ENCODE peak calls at places on chromosomes 11 and 22, in eight cellular contexts. L is caudate nucleus; B is NCI-H524; V is tibial artery; E is COR-L47; U is stimulated activated CD4-positive, alpha-beta T cell treated with anti-CD3 and anti-CD28 coated beads, Interleukin-1b, Interleukin-23, amount 100 ng/mL, for 1 hour; N is EH; W is mesenteric fat pad. F is an unnamed sample.

GRCh38 chr11:119218141-119218878 is 12.2 kb downstream of the CBL start:
- DNase-seq in L (no peak), B (no peak), V (no peak), E (no peak), U (no peak), N (peak), W (no peak), F (no peak)

GRCh38 chr11:120182357-120182756 is 28.5 kb upstream of the OAF start:
- DNase-seq in L (no peak), B (no peak), V (no peak), E (no peak), U (no peak), N (no peak), W (peak), F (no peak)

GRCh38 chr11:44955019-44955738 is 4.5 kb upstream of the TP53I11 start:
- DNase-seq in L (no peak), B (peak), V (peak), E (no peak), U (no peak), N (peak), W (no peak), F (no peak)

GRCh38 chr11:27471588-27472397 is 797 bp downstream of the LGR4 start:
- DNase-seq in L (no peak), B (peak), V (peak), E (peak), U (no peak), N (peak), W (no peak), F (peak)

GRCh38 chr11:2517386-2518064 is 72.7 kb downstream of the KCNQ1 start:
- DNase-seq in L (no peak), B (no peak), V (peak), E (no peak), U (no peak), N (no peak), W (peak), F (no peak)

GRCh38 chr22:37763652-37764051 is 44.1 kb upstream of the GCAT start:
- DNase-seq in L (no peak), B (no peak), V (no peak), E (no peak), U (no peak), N (no peak), W (no peak), F (no peak)

GRCh38 chr11:60634151-60634550 is 65.3 kb upstream of the MS4A8 start:
- DNase-seq in L (no peak), B (peak), V (no peak), E (no peak), U (no peak), N (no peak), W (no peak), F (no peak)

GRCh38 chr11:19728436-19728835 is 15.8 kb downstream of the NAV2 start:
- DNase-seq in L (no peak), B (no peak), V (peak), E (no peak), U (no peak), N (peak), W (no peak), F (no peak)

GRCh38 chr11:1192741-1193325 is 30.0 kb upstream of the MUC5B start:
- DNase-seq in L (no peak), B (no peak), V (no peak), E (no peak), U (no peak), N (no peak), W (peak), F (no peak)

GRCh38 chr22:38444783-38445182 is 10.2 kb downstream of the KCNJ4 start:
- DNase-seq in L (no peak), B (no peak), V (no peak), E (no peak), U (no peak), N (no peak), W (no peak), F (no peak)

GRCh38 chr11:130911306-130911705 is 5.0 kb downstream of the SNX19 start:
- DNase-seq in L (no peak), B (no peak), V (no peak), E (no peak), U (no peak), N (no peak), W (no peak), F (no peak)

GRCh38 chr22:26318975-26319374 is 110.1 kb upstream of the ASPHD2 start:
- DNase-seq in L (no peak), B (no peak), V (no peak), E (no peak), U (no peak), N (peak), W (no peak), F (no peak)

GRCh38 chr11:94897330-94897768 is 76.0 kb downstream of the CWC15 start:
- DNase-seq in L (no peak), B (peak), V (peak), E (peak), U (no peak), N (peak), W (no peak), F (peak)

GRCh38 chr11:75592699-75593098 is 30.6 kb downstream of the SERPINH1 start:
- DNase-seq in L (no peak), B (peak), V (no peak), E (peak), U (no peak), N (no peak), W (no peak), F (peak)

GRCh38 chr11:35162795-35163194 is 23.8 kb downstream of the CD44 start:
- DNase-seq in L (no peak), B (no peak), V (no peak), E (no peak), U (no peak), N (no peak), W (no peak), F (no peak)

GRCh38 chr11:10208045-10208674 is 85.9 kb downstream of the SBF2 start:
- DNase-seq in L (no peak), B (peak), V (no peak), E (peak), U (no peak), N (peak), W (no peak), F (no peak)

GRCh38 chr11:10785146-10785474 is 23.6 kb downstream of the EIF4G2 start:
- DNase-seq in L (no peak), B (peak), V (no peak), E (no peak), U (no peak), N (no peak), W (no peak), F (no peak)

GRCh38 chr11:84250834-84251613 is 964.9 kb upstream of the CCDC90B start:
- DNase-seq in L (no peak), B (no peak), V (no peak), E (no peak), U (no peak), N (no peak), W (no peak), F (no peak)